ENCODE peak calls at places on chromosomes 7 and 10, in four cellular contexts. J, W, V and L are unnamed samples.
A peak's percentile ranks its signal among the peaks of the same experiment; 100 is the strongest.

GRCh38 chr10:63929826-63930467 is 408.7 kb downstream of the REEP3 start:
- DNase-seq in W (no peak), J (no peak), V (no peak), L (no peak)

GRCh38 chr7:90698616-90699015 is 102.5 kb downstream of the CDK14 start:
- DNase-seq in W (no peak), J (no peak), V (no peak), L (no peak)

GRCh38 chr10:61452655-61453641 is at the start of gene TMEM26:
- DNase-seq in W (no peak), V (peak; percentile 17), J (no peak), L (peak; percentile 36)

GRCh38 chr7:155405399-155406318 is 52.3 kb upstream of the EN2 start:
- DNase-seq in V (no peak), W (no peak), J (peak; percentile 39), L (no peak)

GRCh38 chr10:123380491-123381085 is 226.4 kb downstream of the BUB3 start:
- DNase-seq in V (no peak), W (no peak), J (peak; percentile 41), L (peak; percentile 34)

GRCh38 chr10:69732147-69732825 is 69.4 kb upstream of the COL13A1 start:
- DNase-seq in W (no peak), V (no peak), J (no peak), L (no peak)

GRCh38 chr7:95508780-95509179 is 23.0 kb downstream of the ASB4 start:
- DNase-seq in J (no peak), V (no peak), W (no peak), L (no peak)

GRCh38 chr7:114988755-114989154 is 66.9 kb downstream of the MDFIC start:
- DNase-seq in J (peak; percentile 53), V (no peak), W (no peak), L (peak; percentile 69)

GRCh38 chr10:34758447-34758996 is 56.6 kb downstream of the PARD3 start:
- DNase-seq in W (no peak), V (no peak), J (peak; percentile 93), L (peak; percentile 69)

GRCh38 chr7:2830609-2831376 is 13.3 kb downstream of the GNA12 start:
- DNase-seq in J (no peak), V (no peak), W (no peak), L (peak; percentile 67)

GRCh38 chr10:15585303-15585715 is 134.4 kb downstream of the ITGA8 start:
- DNase-seq in J (peak; percentile 55), W (no peak), V (peak; percentile 10), L (peak; percentile 59)

GRCh38 chr10:25753776-25754175 is 180.3 kb upstream of the MYO3A start:
- DNase-seq in V (no peak), W (no peak), J (no peak), L (peak; percentile 54)

GRCh38 chr10:124063736-124064135 is 29.7 kb downstream of the CHST15 start:
- DNase-seq in V (no peak), J (no peak), W (no peak), L (peak; percentile 48)

GRCh38 chr10:118471863-118472262 is 123.6 kb downstream of the PRLHR start:
- DNase-seq in J (peak; percentile 34), V (no peak), W (no peak), L (peak; percentile 2)

GRCh38 chr10:3806603-3807002 is 21.6 kb upstream of the KLF6 start:
- DNase-seq in J (peak; percentile 37), V (no peak), W (no peak), L (peak; percentile 83)

GRCh38 chr7:14286036-14286435 is 296.6 kb upstream of the ETV1 start:
- DNase-seq in V (no peak), W (no peak), J (no peak), L (no peak)

GRCh38 chr10:91597397-91597881 is 35.4 kb downstream of the PPP1R3C start:
- DNase-seq in J (peak; percentile 24), W (no peak), V (no peak), L (peak; percentile 65)

GRCh38 chr7:124275411-124275810 is 242.5 kb upstream of the TMEM229A start:
- DNase-seq in W (peak; percentile 78), J (no peak), V (no peak), L (no peak)

GRCh38 chr10:124175701-124176100 is 82.3 kb upstream of the CHST15 start:
- DNase-seq in W (no peak), J (no peak), V (no peak), L (no peak)

GRCh38 chr10:110284262-110284661 is 20.5 kb downstream of the SMNDC1 start:
- DNase-seq in J (no peak), W (no peak), V (no peak), L (no peak)

GRCh38 chr10:677750-678661 is 11.5 kb downstream of the DIP2C start:
- DNase-seq in V (no peak), J (no peak), W (no peak), L (no peak)

GRCh38 chr7:15459018-15459621 is 102.7 kb downstream of the AGMO start:
- DNase-seq in V (no peak), W (no peak), J (no peak), L (peak; percentile 21)

GRCh38 chr7:88522771-88523316 is 216.2 kb upstream of the STEAP4 start:
- DNase-seq in V (no peak), J (no peak), W (peak; percentile 20), L (no peak)

GRCh38 chr7:27156508-27156898 is at the start of gene HOXA7:
- DNase-seq in J (peak; percentile 82), W (no peak), V (no peak), L (no peak)

GRCh38 chr7:108468246-108468645 is 12.0 kb upstream of the NRCAM start:
- DNase-seq in J (no peak), W (no peak), V (no peak), L (no peak)

GRCh38 chr10:60042959-60043358 is 136.6 kb upstream of the CCDC6 start:
- DNase-seq in W (no peak), J (no peak), V (no peak), L (no peak)

GRCh38 chr10:91220194-91220953 is at the start of gene PCGF5:
- DNase-seq in V (peak; percentile 86), W (no peak), J (peak; percentile 95), L (peak; percentile 85)

GRCh38 chr7:65269150-65269856 is 104.4 kb upstream of the ZNF92 start:
- DNase-seq in V (no peak), W (peak; percentile 96), J (peak; percentile 93), L (peak; percentile 22)